ENCODE peak calls at places on chromosome 1, in eight cellular contexts. D, E, H, V, O, B, C and P are unnamed samples.
A peak's percentile ranks its signal among the peaks of the same experiment; 100 is the strongest.

GRCh38 chr1:171739646-171740045 is 2.2 kb downstream of the VAMP4 start:
- DNase-seq in D (no peak), E (no peak), H (no peak), V (no peak), O (no peak), B (peak; percentile 74), C (peak; percentile 37), P (no peak)

GRCh38 chr1:241765390-241765789 is 82.6 kb upstream of the EXO1 start:
- DNase-seq in D (no peak), E (no peak), H (no peak), V (no peak), O (no peak), B (no peak), C (no peak), P (no peak)

GRCh38 chr1:67791686-67792475 is 41.4 kb downstream of the GNG12 start:
- DNase-seq in D (peak; percentile 52), E (no peak), H (no peak), V (peak; percentile 29), O (no peak), B (peak; percentile 94), C (peak; percentile 92), P (peak; percentile 66)

GRCh38 chr1:205497351-205497750 is 7.1 kb upstream of the CDK18 start:
- DNase-seq in D (no peak), E (no peak), H (no peak), V (no peak), O (no peak), B (no peak), C (no peak), P (no peak)

GRCh38 chr1:247548847-247549246 is at the start of gene GCSAML:
- DNase-seq in D (no peak), E (no peak), H (no peak), V (no peak), O (no peak), B (no peak), C (no peak), P (no peak)

GRCh38 chr1:65309317-65310077 is at the start of gene DNAJC6:
- DNase-seq in D (peak; percentile 41), E (peak; percentile 87), H (peak; percentile 67), V (peak; percentile 63), O (peak; percentile 62), B (peak; percentile 86), C (peak; percentile 79), P (peak; percentile 61)

GRCh38 chr1:206700445-206701036 is 15.8 kb downstream of the MAPKAPK2 start:
- DNase-seq in D (no peak), E (no peak), H (no peak), V (no peak), O (no peak), B (peak; percentile 64), C (peak; percentile 66), P (no peak)

GRCh38 chr1:236489710-236490377 is 33.9 kb upstream of the LGALS8 start:
- DNase-seq in D (no peak), E (no peak), H (no peak), V (peak; percentile 41), O (no peak), B (peak; percentile 79), C (peak; percentile 81), P (no peak)

GRCh38 chr1:80113168-80114038 is 1106.9 kb upstream of the ADGRL4 start:
- DNase-seq in D (no peak), E (no peak), H (no peak), V (no peak), O (no peak), B (no peak), C (no peak), P (no peak)

GRCh38 chr1:35544976-35545375 is 12.2 kb downstream of the KIAA0319L start:
- DNase-seq in D (no peak), E (no peak), H (peak; percentile 26), V (no peak), O (peak; percentile 61), B (peak; percentile 34), C (peak; percentile 78), P (no peak)

DNA sequence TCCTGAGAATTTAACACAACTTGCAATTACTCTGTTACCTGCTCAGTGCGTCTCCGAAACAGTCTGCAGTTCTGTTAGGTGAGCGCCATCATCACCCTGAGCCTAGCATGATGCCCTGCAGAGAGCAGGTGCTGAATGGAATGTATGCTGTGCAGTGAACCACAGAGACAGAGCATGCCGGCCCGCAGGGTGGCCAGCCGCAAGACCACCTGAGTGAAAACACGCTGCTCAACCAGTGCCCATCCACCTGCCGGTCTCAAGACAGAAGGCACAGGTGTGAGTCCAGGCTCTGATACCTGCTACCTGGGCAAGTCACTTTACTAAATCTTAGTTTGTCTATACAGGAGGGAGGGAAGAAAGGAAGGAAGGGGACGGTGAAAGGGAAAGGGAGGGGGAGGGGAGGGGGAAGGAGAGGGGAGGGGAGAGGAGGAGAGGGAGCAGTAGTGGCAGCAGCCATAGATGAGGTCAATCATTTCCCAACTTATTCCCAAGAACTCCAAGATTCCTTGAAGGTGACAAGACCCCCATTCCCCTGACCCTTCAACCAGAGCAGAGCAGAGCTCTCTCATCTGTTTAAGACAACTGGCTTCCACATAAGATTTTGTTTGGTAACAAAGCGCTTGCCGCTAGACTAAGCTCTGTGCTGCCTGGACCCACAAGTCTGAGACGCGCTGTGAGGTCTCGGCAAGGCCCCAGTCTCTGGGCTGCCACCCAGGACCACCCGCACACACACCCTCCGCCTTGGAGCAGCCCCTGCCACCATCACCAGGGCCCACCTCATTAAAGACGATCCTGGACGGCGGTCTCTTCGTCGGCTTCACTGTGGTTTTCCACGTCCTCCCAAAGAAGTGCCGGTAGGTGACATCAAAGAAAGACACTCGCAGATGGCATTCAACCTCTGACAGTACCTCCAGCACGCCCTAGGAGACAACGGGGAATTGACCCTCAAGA is 14.5 kb downstream of the NPHP4 start:
- DNase-seq in D (no peak), E (no peak), H (no peak), V (no peak), O (no peak), B (peak; percentile 28), C (no peak), P (peak; percentile 20)
- H3K27ac ChIP-seq in D (no peak overlapping the region), E (no peak overlapping the region), H (no peak overlapping the region), V (no peak overlapping the region), O (no peak overlapping the region), B (no peak overlapping the region), C (no peak overlapping the region), P (no peak overlapping the region)

DNA sequence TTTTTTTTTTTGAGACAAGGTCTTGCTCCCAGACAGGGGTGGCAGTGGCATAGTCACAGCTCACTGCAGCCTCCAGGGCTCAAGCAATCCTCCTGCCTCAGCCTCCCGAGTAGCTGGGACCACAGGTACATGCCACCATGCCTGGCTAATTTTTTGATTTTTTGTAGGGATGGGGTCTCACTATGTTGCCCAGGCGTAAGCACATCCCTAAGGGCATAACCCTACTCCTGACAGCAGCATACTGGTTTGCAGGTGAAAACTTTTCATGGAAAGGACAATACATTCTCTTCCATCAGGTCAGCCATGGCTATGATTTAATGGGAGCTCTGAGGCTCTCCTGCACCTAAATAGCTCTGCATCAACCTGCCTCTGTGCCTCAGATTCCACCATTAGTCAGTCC is 29.4 kb downstream of the UBIAD1 start:
- DNase-seq in D (no peak), E (no peak), H (no peak), V (no peak), O (no peak), B (no peak), C (no peak), P (no peak)
- H3K36me3 ChIP-seq in D (no peaks in the 10 kb centered on the region), E (no peaks in the 10 kb centered on the region), H (no peaks in the 10 kb centered on the region), V (no peaks in the 10 kb centered on the region), O (no peaks in the 10 kb centered on the region), B (no peaks in the 10 kb centered on the region), C (no peaks in the 10 kb centered on the region), P (no peaks in the 10 kb centered on the region)

DNA sequence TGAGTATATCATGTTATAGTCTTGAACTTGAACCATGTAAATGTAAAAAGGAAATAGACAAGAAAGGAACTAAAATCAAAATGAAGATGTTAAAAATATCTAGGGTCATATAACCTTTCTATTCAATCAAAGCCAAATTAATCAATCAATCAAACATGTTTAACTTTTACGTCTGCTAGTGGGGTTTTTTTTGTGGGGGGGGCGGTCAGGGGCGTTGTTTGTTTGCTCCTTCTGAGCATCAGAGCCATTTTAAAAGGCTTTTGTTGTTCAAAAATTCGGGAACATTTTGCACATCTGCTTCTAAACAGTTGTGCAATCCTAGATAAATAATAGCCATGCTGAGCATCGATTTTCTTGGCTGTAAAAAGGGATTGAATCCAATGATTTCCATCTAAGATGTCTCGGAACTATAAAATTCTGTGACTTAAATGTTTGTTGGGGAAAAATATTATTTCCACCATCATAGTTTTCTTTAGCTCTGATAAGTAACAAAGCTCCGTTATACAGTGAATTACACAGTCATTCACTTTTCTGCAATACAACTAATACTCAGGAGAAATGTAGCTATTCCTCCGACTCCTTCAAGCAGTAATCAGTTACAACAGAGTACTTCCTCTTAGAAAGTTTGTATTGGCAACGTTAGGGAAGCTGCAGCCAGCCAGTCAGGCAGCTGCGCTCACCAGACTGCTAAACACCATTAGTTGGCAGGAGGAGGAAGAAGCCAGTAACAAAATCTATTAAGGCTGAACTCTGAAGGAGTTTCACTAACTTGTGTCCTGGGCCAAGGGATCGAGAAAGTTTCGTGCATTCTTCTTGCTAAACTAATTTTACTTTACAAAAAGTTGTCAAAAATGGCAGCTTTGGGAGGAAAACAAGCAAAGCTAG is 2.1 kb downstream of the SPATA6 start:
- DNase-seq in D (peak; percentile 49), E (peak; percentile 82), H (peak; percentile 50), V (peak; percentile 38), O (peak; percentile 63), B (peak; percentile 82), C (peak; percentile 88), P (no peak)
- H3K4me3 ChIP-seq in D (peak overlapping the region; percentile 76), E (peak overlapping the region; percentile 83), H (peak overlapping the region; percentile 84), V (peak overlapping the region; percentile 6), O (no peak overlapping the region), B (peak overlapping the region; percentile 83), C (no peak overlapping the region), P (no peak overlapping the region)

GRCh38 chr1:77945345-77945744 is 33.5 kb downstream of the FUBP1 start:
- DNase-seq in D (no peak), E (no peak), H (no peak), V (no peak), O (no peak), B (no peak), C (no peak), P (no peak)

GRCh38 chr1:77951328-77951727 is 27.5 kb downstream of the FUBP1 start:
- DNase-seq in D (no peak), E (no peak), H (no peak), V (no peak), O (no peak), B (no peak), C (no peak), P (no peak)

GRCh38 chr1:77953907-77954306 is 25.0 kb downstream of the FUBP1 start:
- DNase-seq in D (no peak), E (no peak), H (no peak), V (no peak), O (no peak), B (no peak), C (no peak), P (no peak)

GRCh38 chr1:77950873-77951272 is 28.0 kb downstream of the FUBP1 start:
- DNase-seq in D (no peak), E (no peak), H (no peak), V (no peak), O (no peak), B (no peak), C (no peak), P (no peak)

DNA sequence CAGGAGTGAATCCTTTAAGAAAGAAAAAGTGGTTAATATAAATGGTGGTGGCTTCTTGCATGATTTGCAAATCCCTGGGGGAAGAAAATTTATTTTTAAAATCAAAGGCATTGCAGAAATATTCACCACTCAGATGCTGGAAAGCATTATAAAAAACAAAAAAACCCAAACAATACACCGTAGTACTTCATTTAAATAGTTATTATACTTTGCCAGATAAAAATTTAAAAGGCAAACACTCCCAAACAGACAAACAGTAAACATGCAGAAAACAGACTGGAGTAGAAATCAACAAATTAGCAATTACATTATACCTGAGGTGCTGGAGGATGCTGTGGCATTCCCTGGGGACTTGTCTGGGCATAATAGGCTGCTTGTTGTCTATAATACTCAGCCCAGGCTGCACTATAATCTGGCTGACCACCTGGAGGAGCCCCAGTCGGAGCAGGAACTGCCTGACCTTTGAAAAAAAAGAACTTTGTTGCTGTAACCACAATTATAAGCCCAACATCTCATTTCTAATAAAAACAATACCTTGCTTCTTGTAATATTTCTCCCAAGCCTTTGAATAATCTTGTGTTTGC is 29.9 kb downstream of the FUBP1 start:
- DNase-seq in D (no peak), E (no peak), H (no peak), V (peak; percentile 53), O (no peak), B (peak; percentile 70), C (peak; percentile 64), P (no peak)
- H3K27ac ChIP-seq in D (no peak overlapping the region), E (no peak overlapping the region), H (peak overlapping the region; percentile 14), V (peak overlapping the region; percentile 19), O (no peak overlapping the region), B (peak overlapping the region; percentile 13), C (peak overlapping the region; percentile 64), P (no peak overlapping the region)